ENCODE peak calls at places on chromosomes 11 and 22, in five cellular contexts. One of them, this sample, is unnamed.

GRCh38 chr11:85132839-85133238 is 494.3 kb downstream of the DLG2 start:
- DNase-seq in mesothelial cell of epicardium: peak
- DNase-seq in stimulated activated CD4-positive, alpha-beta T cell treated with anti-CD3 and anti-CD28 coated beads, Interleukin-4, amount 100 ng/mL, for 48 hours: no peak
- DNase-seq in cardiac fibroblast: no peak
- DNase-seq in HS-27A: no peak
- DNase-seq in this sample: no peak

GRCh38 chr11:122405788-122406341 is 249.7 kb upstream of the UBASH3B start:
- DNase-seq in mesothelial cell of epicardium: no peak
- DNase-seq in stimulated activated CD4-positive, alpha-beta T cell treated with anti-CD3 and anti-CD28 coated beads, Interleukin-4, amount 100 ng/mL, for 48 hours: no peak
- DNase-seq in cardiac fibroblast: peak
- DNase-seq in HS-27A: no peak
- DNase-seq in this sample: no peak

GRCh38 chr22:23402275-23403151 is 177.6 kb downstream of the IGLL1 start:
- DNase-seq in mesothelial cell of epicardium: peak
- DNase-seq in stimulated activated CD4-positive, alpha-beta T cell treated with anti-CD3 and anti-CD28 coated beads, Interleukin-4, amount 100 ng/mL, for 48 hours: peak
- DNase-seq in cardiac fibroblast: peak
- DNase-seq in HS-27A: no peak
- DNase-seq in this sample: peak

GRCh38 chr22:47275479-47276218 is 513.2 kb downstream of the TBC1D22A start:
- DNase-seq in mesothelial cell of epicardium: no peak
- DNase-seq in stimulated activated CD4-positive, alpha-beta T cell treated with anti-CD3 and anti-CD28 coated beads, Interleukin-4, amount 100 ng/mL, for 48 hours: no peak
- DNase-seq in cardiac fibroblast: peak
- DNase-seq in HS-27A: no peak
- DNase-seq in this sample: no peak

GRCh38 chr11:8672346-8672745 is 10.1 kb downstream of the TRIM66 start:
- DNase-seq in mesothelial cell of epicardium: no peak
- DNase-seq in stimulated activated CD4-positive, alpha-beta T cell treated with anti-CD3 and anti-CD28 coated beads, Interleukin-4, amount 100 ng/mL, for 48 hours: no peak
- DNase-seq in cardiac fibroblast: no peak
- DNase-seq in HS-27A: no peak
- DNase-seq in this sample: no peak

GRCh38 chr11:64759722-64760719 is at the start of gene PYGM:
- DNase-seq in mesothelial cell of epicardium: no peak
- DNase-seq in stimulated activated CD4-positive, alpha-beta T cell treated with anti-CD3 and anti-CD28 coated beads, Interleukin-4, amount 100 ng/mL, for 48 hours: no peak
- DNase-seq in cardiac fibroblast: peak
- DNase-seq in HS-27A: no peak
- DNase-seq in this sample: peak

GRCh38 chr11:33651555-33651954 is 49.1 kb downstream of the C11orf91 start:
- DNase-seq in mesothelial cell of epicardium: no peak
- DNase-seq in stimulated activated CD4-positive, alpha-beta T cell treated with anti-CD3 and anti-CD28 coated beads, Interleukin-4, amount 100 ng/mL, for 48 hours: no peak
- DNase-seq in cardiac fibroblast: no peak
- DNase-seq in HS-27A: no peak
- DNase-seq in this sample: no peak

GRCh38 chr11:68832476-68833176 is 9.1 kb downstream of the CPT1A start:
- DNase-seq in mesothelial cell of epicardium: no peak
- DNase-seq in stimulated activated CD4-positive, alpha-beta T cell treated with anti-CD3 and anti-CD28 coated beads, Interleukin-4, amount 100 ng/mL, for 48 hours: no peak
- DNase-seq in cardiac fibroblast: no peak
- DNase-seq in HS-27A: no peak
- DNase-seq in this sample: no peak

GRCh38 chr11:35145249-35145648 is 6.3 kb downstream of the CD44 start:
- DNase-seq in mesothelial cell of epicardium: no peak
- DNase-seq in stimulated activated CD4-positive, alpha-beta T cell treated with anti-CD3 and anti-CD28 coated beads, Interleukin-4, amount 100 ng/mL, for 48 hours: no peak
- DNase-seq in cardiac fibroblast: no peak
- DNase-seq in HS-27A: no peak
- DNase-seq in this sample: no peak

GRCh38 chr11:126613272-126613671 is 257.8 kb downstream of the ST3GAL4 start:
- DNase-seq in mesothelial cell of epicardium: no peak
- DNase-seq in stimulated activated CD4-positive, alpha-beta T cell treated with anti-CD3 and anti-CD28 coated beads, Interleukin-4, amount 100 ng/mL, for 48 hours: no peak
- DNase-seq in cardiac fibroblast: no peak
- DNase-seq in HS-27A: no peak
- DNase-seq in this sample: no peak

GRCh38 chr11:85299247-85299646 is 327.9 kb downstream of the DLG2 start:
- DNase-seq in mesothelial cell of epicardium: no peak
- DNase-seq in stimulated activated CD4-positive, alpha-beta T cell treated with anti-CD3 and anti-CD28 coated beads, Interleukin-4, amount 100 ng/mL, for 48 hours: no peak
- DNase-seq in cardiac fibroblast: no peak
- DNase-seq in HS-27A: no peak
- DNase-seq in this sample: peak

GRCh38 chr22:39214383-39215069 is 30.3 kb downstream of the PDGFB start:
- DNase-seq in mesothelial cell of epicardium: no peak
- DNase-seq in stimulated activated CD4-positive, alpha-beta T cell treated with anti-CD3 and anti-CD28 coated beads, Interleukin-4, amount 100 ng/mL, for 48 hours: no peak
- DNase-seq in cardiac fibroblast: no peak
- DNase-seq in HS-27A: no peak
- DNase-seq in this sample: no peak

GRCh38 chr11:65559535-65559934 is 1.4 kb upstream of the LTBP3 start:
- DNase-seq in mesothelial cell of epicardium: no peak
- DNase-seq in stimulated activated CD4-positive, alpha-beta T cell treated with anti-CD3 and anti-CD28 coated beads, Interleukin-4, amount 100 ng/mL, for 48 hours: no peak
- DNase-seq in cardiac fibroblast: no peak
- DNase-seq in HS-27A: no peak
- DNase-seq in this sample: no peak

GRCh38 chr11:111913997-111914396 is 1.5 kb downstream of the HSPB2 start:
- DNase-seq in mesothelial cell of epicardium: no peak
- DNase-seq in stimulated activated CD4-positive, alpha-beta T cell treated with anti-CD3 and anti-CD28 coated beads, Interleukin-4, amount 100 ng/mL, for 48 hours: no peak
- DNase-seq in cardiac fibroblast: peak
- DNase-seq in HS-27A: peak
- DNase-seq in this sample: no peak

GRCh38 chr11:130583866-130584265 is 135.4 kb downstream of the ADAMTS15 start:
- DNase-seq in mesothelial cell of epicardium: no peak
- DNase-seq in stimulated activated CD4-positive, alpha-beta T cell treated with anti-CD3 and anti-CD28 coated beads, Interleukin-4, amount 100 ng/mL, for 48 hours: no peak
- DNase-seq in cardiac fibroblast: no peak
- DNase-seq in HS-27A: no peak
- DNase-seq in this sample: no peak

GRCh38 chr11:56089697-56090096 is 3.4 kb upstream of the OR8I2 start:
- DNase-seq in mesothelial cell of epicardium: no peak
- DNase-seq in stimulated activated CD4-positive, alpha-beta T cell treated with anti-CD3 and anti-CD28 coated beads, Interleukin-4, amount 100 ng/mL, for 48 hours: no peak
- DNase-seq in cardiac fibroblast: no peak
- DNase-seq in HS-27A: no peak
- DNase-seq in this sample: peak

GRCh38 chr11:119615003-119615878 is 113.8 kb downstream of the NECTIN1 start:
- DNase-seq in mesothelial cell of epicardium: no peak
- DNase-seq in stimulated activated CD4-positive, alpha-beta T cell treated with anti-CD3 and anti-CD28 coated beads, Interleukin-4, amount 100 ng/mL, for 48 hours: no peak
- DNase-seq in cardiac fibroblast: peak
- DNase-seq in HS-27A: no peak
- DNase-seq in this sample: peak

GRCh38 chr11:36774603-36775002 is 176.6 kb upstream of the RAG2 start:
- DNase-seq in mesothelial cell of epicardium: no peak
- DNase-seq in stimulated activated CD4-positive, alpha-beta T cell treated with anti-CD3 and anti-CD28 coated beads, Interleukin-4, amount 100 ng/mL, for 48 hours: no peak
- DNase-seq in cardiac fibroblast: peak
- DNase-seq in HS-27A: no peak
- DNase-seq in this sample: no peak